ENCODE peak calls at places on chromosomes 5 and 9, in four cellular contexts. One of them, this sample, is unnamed.

GRCh38 chr9:71112866-71113265 is 8.6 kb downstream of the TRPM3 start:
- DNase-seq in cardiac muscle cell: no peak
- DNase-seq in tibial artery: no peak
- DNase-seq in endodermal cell: no peak
- DNase-seq in this sample: no peak

GRCh38 chr5:57174128-57174849 is 430 bp downstream of the GPBP1 start:
- DNase-seq in cardiac muscle cell: peak
- DNase-seq in endodermal cell: no peak
- DNase-seq in tibial artery: no peak
- DNase-seq in this sample: no peak

GRCh38 chr9:132768932-132769894 is 98.9 kb downstream of the GTF3C4 start:
- DNase-seq in tibial artery: peak
- DNase-seq in endodermal cell: peak
- DNase-seq in cardiac muscle cell: peak
- DNase-seq in this sample: peak

GRCh38 chr9:87464110-87464991 is 33.3 kb upstream of the DAPK1 start:
- DNase-seq in tibial artery: no peak
- DNase-seq in cardiac muscle cell: peak
- DNase-seq in endodermal cell: no peak
- DNase-seq in this sample: no peak

GRCh38 chr9:79663299-79663698 is 91.5 kb downstream of the TLE4 start:
- DNase-seq in endodermal cell: no peak
- DNase-seq in cardiac muscle cell: no peak
- DNase-seq in tibial artery: no peak
- DNase-seq in this sample: no peak

GRCh38 chr5:55003432-55004065 is 18.2 kb upstream of the ESM1 start:
- DNase-seq in tibial artery: no peak
- DNase-seq in cardiac muscle cell: no peak
- DNase-seq in endodermal cell: no peak
- DNase-seq in this sample: no peak

GRCh38 chr5:23446436-23446835 is 61.0 kb upstream of the PRDM9 start:
- DNase-seq in endodermal cell: no peak
- DNase-seq in tibial artery: no peak
- DNase-seq in cardiac muscle cell: peak
- DNase-seq in this sample: peak

GRCh38 chr9:69178583-69179011 is 4.5 kb downstream of the TJP2 start:
- DNase-seq in endodermal cell: no peak
- DNase-seq in tibial artery: no peak
- DNase-seq in cardiac muscle cell: no peak
- DNase-seq in this sample: no peak

GRCh38 chr5:82225525-82226172 is 52.5 kb downstream of the RPS23 start:
- DNase-seq in endodermal cell: peak
- DNase-seq in tibial artery: peak
- DNase-seq in cardiac muscle cell: peak
- DNase-seq in this sample: peak

GRCh38 chr5:332843-333242 is 11.3 kb downstream of the AHRR start:
- DNase-seq in cardiac muscle cell: peak
- DNase-seq in endodermal cell: no peak
- DNase-seq in tibial artery: no peak
- DNase-seq in this sample: no peak

GRCh38 chr9:138066049-138066448 is 188.5 kb downstream of the CACNA1B start:
- DNase-seq in tibial artery: peak
- DNase-seq in endodermal cell: peak
- DNase-seq in cardiac muscle cell: no peak
- DNase-seq in this sample: no peak

GRCh38 chr5:173020154-173020581 is 36.0 kb upstream of the CREBRF start:
- DNase-seq in tibial artery: no peak
- DNase-seq in endodermal cell: no peak
- DNase-seq in cardiac muscle cell: peak
- DNase-seq in this sample: no peak

GRCh38 chr5:165325201-165325600 is 1819.8 kb downstream of the MAT2B start:
- DNase-seq in cardiac muscle cell: peak
- DNase-seq in tibial artery: no peak
- DNase-seq in endodermal cell: no peak
- DNase-seq in this sample: no peak

GRCh38 chr5:125005287-125005686 is 258.8 kb upstream of the ZNF608 start:
- DNase-seq in tibial artery: no peak
- DNase-seq in cardiac muscle cell: no peak
- DNase-seq in endodermal cell: no peak
- DNase-seq in this sample: no peak

GRCh38 chr5:59712836-59713487 is 180.6 kb downstream of the PDE4D start:
- DNase-seq in endodermal cell: peak
- DNase-seq in tibial artery: no peak
- DNase-seq in cardiac muscle cell: peak
- DNase-seq in this sample: no peak

GRCh38 chr5:66224273-66224672 is 80.2 kb downstream of the SREK1 start:
- DNase-seq in tibial artery: no peak
- DNase-seq in endodermal cell: no peak
- DNase-seq in cardiac muscle cell: no peak
- DNase-seq in this sample: no peak

GRCh38 chr5:53151713-53152458 is 42.3 kb upstream of the MOCS2 start:
- DNase-seq in cardiac muscle cell: peak
- DNase-seq in tibial artery: peak
- DNase-seq in endodermal cell: no peak
- DNase-seq in this sample: no peak

GRCh38 chr5:57450991-57451876 is 31.4 kb downstream of the ACTBL2 start:
- DNase-seq in cardiac muscle cell: peak
- DNase-seq in endodermal cell: no peak
- DNase-seq in tibial artery: no peak
- DNase-seq in this sample: no peak

DNA sequence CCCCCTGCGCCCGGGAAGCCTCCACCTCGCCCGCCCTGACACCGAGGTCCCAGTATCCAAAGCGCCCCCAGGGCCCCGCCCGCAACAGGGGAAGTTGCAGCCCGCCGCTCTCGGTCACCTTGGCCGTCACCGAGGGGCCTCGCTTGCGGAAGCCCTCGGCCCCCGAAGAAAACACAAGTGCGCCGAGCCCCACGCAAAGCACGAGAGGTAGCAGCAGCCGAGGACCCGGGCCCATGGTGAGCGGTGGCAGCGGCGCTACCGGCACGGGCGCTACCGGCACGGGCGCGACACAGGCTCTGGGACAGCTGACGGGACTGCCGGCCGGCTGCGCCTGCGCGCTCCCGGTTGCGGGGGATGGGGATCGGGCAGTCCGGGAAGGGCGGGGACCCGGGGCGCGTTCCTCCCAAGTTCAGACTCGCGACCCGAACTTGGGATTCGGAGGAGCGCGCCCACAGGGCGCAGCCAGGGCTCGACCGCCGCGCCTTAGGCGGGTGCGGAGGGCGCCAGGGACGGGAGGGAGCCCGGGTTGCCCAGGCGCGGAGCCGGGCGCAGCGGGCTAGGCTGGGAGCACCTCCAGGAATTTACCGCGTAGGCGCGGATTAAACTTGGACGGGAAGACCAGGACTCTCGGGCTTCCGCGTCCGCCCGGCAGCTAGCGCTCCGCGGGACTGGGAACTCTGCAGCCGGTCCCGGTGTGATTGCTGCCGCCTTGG is at the start of gene PPIC:
- DNase-seq in endodermal cell: peak
- DNase-seq in tibial artery: peak
- DNase-seq in cardiac muscle cell: peak
- DNase-seq in this sample: peak
- H3K4me3 ChIP-seq in endodermal cell: peak
- H3K4me3 ChIP-seq in tibial artery: peak
- H3K4me3 ChIP-seq in cardiac muscle cell: peak
- H3K4me3 ChIP-seq in this sample: peak

GRCh38 chr9:38387751-38388150 is 4.8 kb upstream of the ALDH1B1 start:
- DNase-seq in endodermal cell: no peak
- DNase-seq in cardiac muscle cell: no peak
- DNase-seq in tibial artery: peak
- DNase-seq in this sample: no peak
- H3K27ac ChIP-seq in endodermal cell: no peak
- H3K27ac ChIP-seq in cardiac muscle cell: no peak
- H3K27ac ChIP-seq in tibial artery: peak
- H3K27ac ChIP-seq in this sample: no peak

DNA sequence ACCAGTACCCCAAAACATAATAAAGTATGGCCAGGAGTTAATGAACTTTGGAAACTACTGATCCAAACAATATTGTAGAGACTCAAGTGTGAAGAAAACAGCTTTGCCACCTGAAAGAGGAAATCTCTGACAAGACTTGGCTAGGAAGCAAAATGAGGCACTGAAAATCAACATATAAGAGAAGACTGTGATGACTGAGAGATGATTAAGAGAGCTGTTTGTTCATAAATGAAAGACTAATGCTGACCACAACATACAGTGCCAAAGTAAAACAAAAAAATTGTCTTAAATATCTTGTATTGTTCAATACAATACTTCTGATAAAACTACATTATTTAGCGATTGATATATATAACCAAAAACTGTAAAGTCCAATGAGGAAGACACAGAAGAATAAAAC is 7.2 kb downstream of the RC3H2 start:
- DNase-seq in cardiac muscle cell: no peak
- DNase-seq in tibial artery: no peak
- DNase-seq in endodermal cell: no peak
- DNase-seq in this sample: no peak
- H3K4me3 ChIP-seq in cardiac muscle cell: no peak
- H3K4me3 ChIP-seq in tibial artery: no peak
- H3K4me3 ChIP-seq in endodermal cell: no peak
- H3K4me3 ChIP-seq in this sample: no peak

GRCh38 chr9:13481274-13481673 is 201.8 kb upstream of the MPDZ start:
- DNase-seq in cardiac muscle cell: no peak
- DNase-seq in endodermal cell: no peak
- DNase-seq in tibial artery: no peak
- DNase-seq in this sample: no peak

GRCh38 chr9:13480688-13481087 is 201.2 kb upstream of the MPDZ start:
- DNase-seq in endodermal cell: no peak
- DNase-seq in tibial artery: no peak
- DNase-seq in cardiac muscle cell: peak
- DNase-seq in this sample: no peak

GRCh38 chr9:13479071-13479470 is 199.6 kb upstream of the MPDZ start:
- DNase-seq in tibial artery: no peak
- DNase-seq in cardiac muscle cell: no peak
- DNase-seq in endodermal cell: no peak
- DNase-seq in this sample: no peak

GRCh38 chr9:13478235-13478634 is 198.7 kb upstream of the MPDZ start:
- DNase-seq in tibial artery: no peak
- DNase-seq in endodermal cell: no peak
- DNase-seq in cardiac muscle cell: no peak
- DNase-seq in this sample: no peak

DNA sequence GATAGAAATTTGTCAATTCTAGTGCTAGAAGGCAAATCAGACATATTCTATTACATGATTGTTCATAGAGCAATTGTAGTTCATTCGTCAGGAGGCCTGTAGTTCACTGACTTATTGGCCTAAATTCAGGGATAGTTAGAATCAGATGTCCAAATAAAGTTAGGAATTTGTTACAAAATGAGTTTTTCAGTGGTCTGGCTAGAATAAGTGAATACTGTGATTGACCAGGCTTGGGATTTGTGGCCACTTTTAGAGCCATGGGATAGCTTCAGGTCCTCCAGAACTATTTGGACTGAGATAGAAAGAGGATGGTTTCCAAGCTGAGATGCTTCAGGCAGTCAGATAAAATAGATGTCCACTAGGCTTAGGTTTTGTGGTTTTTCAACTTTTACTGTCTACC is 199.1 kb upstream of the MPDZ start:
- DNase-seq in endodermal cell: no peak
- DNase-seq in tibial artery: no peak
- DNase-seq in cardiac muscle cell: no peak
- DNase-seq in this sample: no peak
- H3K27ac ChIP-seq in endodermal cell: no peak
- H3K27ac ChIP-seq in tibial artery: no peak
- H3K27ac ChIP-seq in cardiac muscle cell: no peak
- H3K27ac ChIP-seq in this sample: no peak

DNA sequence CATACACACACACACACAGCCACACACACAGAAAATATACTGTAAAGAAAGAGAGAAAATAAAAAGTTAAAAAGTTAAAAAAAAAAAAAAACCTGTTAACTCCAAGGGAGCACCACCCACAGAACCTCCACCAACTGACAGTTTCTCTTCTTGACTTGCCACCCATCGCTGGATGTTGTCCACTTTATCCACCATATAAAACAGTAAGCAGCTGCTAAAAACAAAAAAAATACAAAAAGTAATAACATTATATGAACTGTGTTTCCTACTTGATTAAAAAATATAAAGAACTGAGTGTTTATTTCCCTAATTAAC is 1.2 kb downstream of the PURA start:
- DNase-seq in tibial artery: no peak
- DNase-seq in cardiac muscle cell: no peak
- DNase-seq in endodermal cell: no peak
- DNase-seq in this sample: no peak
- H3K4me3 ChIP-seq in tibial artery: peak
- H3K4me3 ChIP-seq in cardiac muscle cell: peak
- H3K4me3 ChIP-seq in endodermal cell: peak
- H3K4me3 ChIP-seq in this sample: no peak

DNA sequence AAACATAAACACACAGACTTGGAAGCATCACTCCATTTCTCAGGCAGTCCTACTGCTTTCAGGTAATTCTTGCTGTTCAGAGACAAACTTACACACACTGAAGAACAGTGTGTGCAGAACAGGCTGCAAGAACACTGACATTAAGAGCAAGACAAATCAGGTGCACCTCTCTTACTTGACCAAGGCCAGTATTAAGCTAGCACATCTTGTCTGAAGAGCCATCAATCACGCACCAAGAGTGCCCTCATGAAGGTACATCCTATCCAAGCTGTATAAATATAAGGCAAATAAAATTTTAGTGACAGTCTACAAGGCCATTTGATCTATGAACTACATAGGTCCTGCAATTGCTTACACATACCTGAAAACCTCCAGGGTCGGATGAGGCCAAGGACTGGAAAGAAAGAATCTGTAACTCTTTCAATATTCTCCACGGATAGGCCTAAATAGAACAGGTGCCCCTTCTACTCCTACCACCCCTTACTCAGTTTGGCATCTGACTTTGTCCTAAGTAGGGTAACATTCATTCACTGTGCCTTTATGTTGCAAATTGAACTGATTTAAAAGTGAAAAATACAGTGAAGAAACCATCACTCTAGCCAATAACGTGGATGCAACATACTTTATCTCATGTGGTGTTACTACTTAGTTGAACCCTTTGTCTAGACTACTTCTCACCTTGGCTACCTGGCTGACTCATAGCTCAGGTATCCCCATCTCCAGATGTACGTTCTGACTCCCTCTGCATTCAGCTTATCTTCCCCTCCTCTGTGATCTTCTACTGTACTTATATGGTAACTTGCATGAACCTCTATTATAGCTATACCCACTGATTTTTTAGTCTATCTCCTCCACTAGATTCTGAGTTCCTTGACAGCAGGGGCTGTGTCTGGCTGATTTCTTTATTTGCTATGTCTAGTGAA is 256.3 kb downstream of the KIAA0825 start:
- DNase-seq in cardiac muscle cell: no peak
- DNase-seq in tibial artery: no peak
- DNase-seq in endodermal cell: peak
- DNase-seq in this sample: no peak
- H3K27ac ChIP-seq in cardiac muscle cell: no peak
- H3K27ac ChIP-seq in tibial artery: no peak
- H3K27ac ChIP-seq in endodermal cell: peak
- H3K27ac ChIP-seq in this sample: no peak

This sample was measured in heart right ventricle.